ENCODE peak calls at places on chromosomes 1 and 21, in eight cellular contexts. One of them, this sample, is unnamed.

GRCh38 chr1:202834771-202835547 is 24.2 kb downstream of the PCAT6 start:
- DNase-seq in ovary: no peak
- DNase-seq in left ventricle myocardium inferior: no peak
- DNase-seq in Caco-2: no peak
- DNase-seq in astrocyte of the spinal cord: no peak
- DNase-seq in heart left ventricle: no peak
- DNase-seq in WERI-Rb-1: peak
- DNase-seq in fibroblast of pulmonary artery: no peak
- DNase-seq in this sample: no peak

GRCh38 chr1:151942882-151943281 is 33.6 kb upstream of the THEM4 start:
- DNase-seq in astrocyte of the spinal cord: no peak
- DNase-seq in Caco-2: no peak
- DNase-seq in heart left ventricle: peak
- DNase-seq in ovary: no peak
- DNase-seq in WERI-Rb-1: no peak
- DNase-seq in fibroblast of pulmonary artery: peak
- DNase-seq in left ventricle myocardium inferior: no peak
- DNase-seq in this sample: peak

GRCh38 chr1:40258445-40258769 is 371 bp downstream of the ZMPSTE24 start:
- DNase-seq in heart left ventricle: no peak
- DNase-seq in left ventricle myocardium inferior: no peak
- DNase-seq in Caco-2: no peak
- DNase-seq in astrocyte of the spinal cord: peak
- DNase-seq in WERI-Rb-1: no peak
- DNase-seq in ovary: no peak
- DNase-seq in fibroblast of pulmonary artery: peak
- DNase-seq in this sample: peak

GRCh38 chr1:1173793-1174415 is at the start of gene TTLL10:
- DNase-seq in fibroblast of pulmonary artery: no peak
- DNase-seq in astrocyte of the spinal cord: no peak
- DNase-seq in Caco-2: no peak
- DNase-seq in ovary: no peak
- DNase-seq in left ventricle myocardium inferior: peak
- DNase-seq in heart left ventricle: peak
- DNase-seq in WERI-Rb-1: no peak
- DNase-seq in this sample: no peak

GRCh38 chr21:22235866-22236590 is 1237.8 kb downstream of the NCAM2 start:
- DNase-seq in Caco-2: no peak
- DNase-seq in WERI-Rb-1: no peak
- DNase-seq in fibroblast of pulmonary artery: no peak
- DNase-seq in heart left ventricle: no peak
- DNase-seq in ovary: no peak
- DNase-seq in left ventricle myocardium inferior: no peak
- DNase-seq in astrocyte of the spinal cord: no peak
- DNase-seq in this sample: no peak

GRCh38 chr1:234683856-234684632 is 74.1 kb upstream of the IRF2BP2 start:
- DNase-seq in ovary: peak
- DNase-seq in Caco-2: peak
- DNase-seq in left ventricle myocardium inferior: peak
- DNase-seq in fibroblast of pulmonary artery: peak
- DNase-seq in astrocyte of the spinal cord: peak
- DNase-seq in WERI-Rb-1: no peak
- DNase-seq in heart left ventricle: peak
- DNase-seq in this sample: peak

GRCh38 chr1:89149229-89149628 is 23.3 kb upstream of the GBP2 start:
- DNase-seq in ovary: peak
- DNase-seq in WERI-Rb-1: peak
- DNase-seq in heart left ventricle: no peak
- DNase-seq in astrocyte of the spinal cord: peak
- DNase-seq in fibroblast of pulmonary artery: peak
- DNase-seq in Caco-2: peak
- DNase-seq in left ventricle myocardium inferior: peak
- DNase-seq in this sample: peak

GRCh38 chr1:201925961-201926585 is 20.3 kb downstream of the LMOD1 start:
- DNase-seq in WERI-Rb-1: peak
- DNase-seq in left ventricle myocardium inferior: no peak
- DNase-seq in fibroblast of pulmonary artery: no peak
- DNase-seq in ovary: no peak
- DNase-seq in Caco-2: no peak
- DNase-seq in heart left ventricle: no peak
- DNase-seq in astrocyte of the spinal cord: peak
- DNase-seq in this sample: peak

GRCh38 chr1:230972855-230973271 is 5.8 kb downstream of the TTC13 start:
- DNase-seq in left ventricle myocardium inferior: no peak
- DNase-seq in heart left ventricle: no peak
- DNase-seq in fibroblast of pulmonary artery: no peak
- DNase-seq in astrocyte of the spinal cord: peak
- DNase-seq in WERI-Rb-1: no peak
- DNase-seq in Caco-2: peak
- DNase-seq in ovary: no peak
- DNase-seq in this sample: no peak

GRCh38 chr1:24705260-24706073 is 39.8 kb upstream of the CLIC4 start:
- DNase-seq in left ventricle myocardium inferior: peak
- DNase-seq in ovary: peak
- DNase-seq in WERI-Rb-1: peak
- DNase-seq in heart left ventricle: peak
- DNase-seq in fibroblast of pulmonary artery: peak
- DNase-seq in Caco-2: peak
- DNase-seq in astrocyte of the spinal cord: peak
- DNase-seq in this sample: peak

GRCh38 chr1:3468236-3469103 is 14.0 kb downstream of the ARHGEF16 start:
- DNase-seq in fibroblast of pulmonary artery: no peak
- DNase-seq in left ventricle myocardium inferior: peak
- DNase-seq in heart left ventricle: peak
- DNase-seq in astrocyte of the spinal cord: no peak
- DNase-seq in Caco-2: no peak
- DNase-seq in ovary: peak
- DNase-seq in WERI-Rb-1: no peak
- DNase-seq in this sample: no peak

GRCh38 chr1:178612261-178612660 is 99.4 kb downstream of the TEX35 start:
- DNase-seq in left ventricle myocardium inferior: no peak
- DNase-seq in astrocyte of the spinal cord: peak
- DNase-seq in WERI-Rb-1: no peak
- DNase-seq in Caco-2: no peak
- DNase-seq in heart left ventricle: no peak
- DNase-seq in ovary: no peak
- DNase-seq in fibroblast of pulmonary artery: peak
- DNase-seq in this sample: peak

GRCh38 chr1:83996621-83997020 is 2.3 kb downstream of the TTLL7 start:
- DNase-seq in left ventricle myocardium inferior: no peak
- DNase-seq in WERI-Rb-1: no peak
- DNase-seq in fibroblast of pulmonary artery: peak
- DNase-seq in ovary: no peak
- DNase-seq in astrocyte of the spinal cord: peak
- DNase-seq in Caco-2: no peak
- DNase-seq in heart left ventricle: no peak
- DNase-seq in this sample: peak

GRCh38 chr1:36125129-36125991 is at the start of gene COL8A2:
- DNase-seq in fibroblast of pulmonary artery: no peak
- DNase-seq in astrocyte of the spinal cord: no peak
- DNase-seq in heart left ventricle: peak
- DNase-seq in Caco-2: no peak
- DNase-seq in left ventricle myocardium inferior: peak
- DNase-seq in WERI-Rb-1: no peak
- DNase-seq in ovary: peak
- DNase-seq in this sample: no peak

GRCh38 chr1:58809327-58810040 is 25.6 kb upstream of the JUN start:
- DNase-seq in heart left ventricle: no peak
- DNase-seq in WERI-Rb-1: no peak
- DNase-seq in fibroblast of pulmonary artery: peak
- DNase-seq in ovary: no peak
- DNase-seq in Caco-2: peak
- DNase-seq in left ventricle myocardium inferior: no peak
- DNase-seq in astrocyte of the spinal cord: peak
- DNase-seq in this sample: peak

GRCh38 chr1:222068101-222068500 is 326.2 kb upstream of the DUSP10 start:
- DNase-seq in ovary: no peak
- DNase-seq in heart left ventricle: no peak
- DNase-seq in WERI-Rb-1: no peak
- DNase-seq in left ventricle myocardium inferior: no peak
- DNase-seq in Caco-2: no peak
- DNase-seq in fibroblast of pulmonary artery: no peak
- DNase-seq in astrocyte of the spinal cord: no peak
- DNase-seq in this sample: no peak

GRCh38 chr1:8586438-8586837 is 231.0 kb downstream of the RERE start:
- DNase-seq in ovary: no peak
- DNase-seq in astrocyte of the spinal cord: no peak
- DNase-seq in heart left ventricle: no peak
- DNase-seq in WERI-Rb-1: no peak
- DNase-seq in left ventricle myocardium inferior: no peak
- DNase-seq in fibroblast of pulmonary artery: no peak
- DNase-seq in Caco-2: no peak
- DNase-seq in this sample: peak

GRCh38 chr1:23559985-23560755 is 869 bp upstream of the ID3 start:
- DNase-seq in fibroblast of pulmonary artery: peak
- DNase-seq in left ventricle myocardium inferior: no peak
- DNase-seq in astrocyte of the spinal cord: no peak
- DNase-seq in heart left ventricle: no peak
- DNase-seq in Caco-2: no peak
- DNase-seq in WERI-Rb-1: no peak
- DNase-seq in ovary: no peak
- DNase-seq in this sample: peak

GRCh38 chr1:38558055-38558454 is 301.5 kb downstream of the RRAGC start:
- DNase-seq in left ventricle myocardium inferior: no peak
- DNase-seq in astrocyte of the spinal cord: no peak
- DNase-seq in WERI-Rb-1: no peak
- DNase-seq in fibroblast of pulmonary artery: no peak
- DNase-seq in heart left ventricle: no peak
- DNase-seq in Caco-2: no peak
- DNase-seq in ovary: no peak
- DNase-seq in this sample: no peak

GRCh38 chr1:56758135-56758534 is 61.1 kb downstream of the FYB2 start:
- DNase-seq in astrocyte of the spinal cord: no peak
- DNase-seq in ovary: no peak
- DNase-seq in left ventricle myocardium inferior: peak
- DNase-seq in heart left ventricle: peak
- DNase-seq in fibroblast of pulmonary artery: no peak
- DNase-seq in Caco-2: peak
- DNase-seq in WERI-Rb-1: peak
- DNase-seq in this sample: no peak

GRCh38 chr1:36223996-36224536 is at the start of gene THRAP3:
- DNase-seq in Caco-2: peak
- DNase-seq in fibroblast of pulmonary artery: peak
- DNase-seq in astrocyte of the spinal cord: peak
- DNase-seq in ovary: peak
- DNase-seq in heart left ventricle: peak
- DNase-seq in WERI-Rb-1: peak
- DNase-seq in left ventricle myocardium inferior: peak
- DNase-seq in this sample: peak

GRCh38 chr1:167105150-167105840 is 11.4 kb downstream of the STYXL2 start:
- DNase-seq in ovary: no peak
- DNase-seq in fibroblast of pulmonary artery: no peak
- DNase-seq in WERI-Rb-1: no peak
- DNase-seq in Caco-2: peak
- DNase-seq in astrocyte of the spinal cord: peak
- DNase-seq in left ventricle myocardium inferior: no peak
- DNase-seq in heart left ventricle: no peak
- DNase-seq in this sample: no peak

GRCh38 chr1:165696625-165697100 is 1.7 kb downstream of the ALDH9A1 start:
- DNase-seq in Caco-2: no peak
- DNase-seq in left ventricle myocardium inferior: no peak
- DNase-seq in ovary: no peak
- DNase-seq in astrocyte of the spinal cord: peak
- DNase-seq in fibroblast of pulmonary artery: peak
- DNase-seq in WERI-Rb-1: no peak
- DNase-seq in heart left ventricle: no peak
- DNase-seq in this sample: peak
- H3K4me3 ChIP-seq in Caco-2: no peak
- H3K4me3 ChIP-seq in left ventricle myocardium inferior: peak
- H3K4me3 ChIP-seq in ovary: no peak
- H3K4me3 ChIP-seq in astrocyte of the spinal cord: peak
- H3K4me3 ChIP-seq in fibroblast of pulmonary artery: peak
- H3K4me3 ChIP-seq in WERI-Rb-1: peak
- H3K4me3 ChIP-seq in heart left ventricle: no peak
- H3K4me3 ChIP-seq in this sample: peak

GRCh38 chr1:43704838-43705237 is 2.5 kb upstream of the ST3GAL3 start:
- DNase-seq in Caco-2: no peak
- DNase-seq in ovary: peak
- DNase-seq in fibroblast of pulmonary artery: peak
- DNase-seq in WERI-Rb-1: no peak
- DNase-seq in astrocyte of the spinal cord: peak
- DNase-seq in heart left ventricle: no peak
- DNase-seq in left ventricle myocardium inferior: no peak
- DNase-seq in this sample: no peak
- TF ChIP-seq CTCF in Caco-2: no peak
- TF ChIP-seq CTCF in ovary: no peak
- TF ChIP-seq CTCF in fibroblast of pulmonary artery: peak
- TF ChIP-seq CTCF in WERI-Rb-1: peak
- TF ChIP-seq CTCF in astrocyte of the spinal cord: peak
- TF ChIP-seq CTCF in heart left ventricle: no peak
- TF ChIP-seq CTCF in left ventricle myocardium inferior: no peak
- TF ChIP-seq CTCF in this sample: no peak

GRCh38 chr1:11981378-11982009 is 1.2 kb downstream of the MFN2 start:
- DNase-seq in fibroblast of pulmonary artery: no peak
- DNase-seq in ovary: no peak
- DNase-seq in left ventricle myocardium inferior: no peak
- DNase-seq in Caco-2: no peak
- DNase-seq in heart left ventricle: no peak
- DNase-seq in WERI-Rb-1: no peak
- DNase-seq in astrocyte of the spinal cord: no peak
- DNase-seq in this sample: no peak
- H3K4me3 ChIP-seq in fibroblast of pulmonary artery: peak
- H3K4me3 ChIP-seq in ovary: no peak
- H3K4me3 ChIP-seq in left ventricle myocardium inferior: peak
- H3K4me3 ChIP-seq in Caco-2: peak
- H3K4me3 ChIP-seq in heart left ventricle: peak
- H3K4me3 ChIP-seq in WERI-Rb-1: peak
- H3K4me3 ChIP-seq in astrocyte of the spinal cord: no peak
- H3K4me3 ChIP-seq in this sample: peak

GRCh38 chr1:30684881-30685795 is 38.2 kb downstream of the MATN1 start:
- DNase-seq in fibroblast of pulmonary artery: no peak
- DNase-seq in astrocyte of the spinal cord: no peak
- DNase-seq in ovary: peak
- DNase-seq in left ventricle myocardium inferior: peak
- DNase-seq in Caco-2: peak
- DNase-seq in heart left ventricle: peak
- DNase-seq in WERI-Rb-1: peak
- DNase-seq in this sample: no peak
- TF ChIP-seq CTCF in fibroblast of pulmonary artery: no peak
- TF ChIP-seq CTCF in astrocyte of the spinal cord: no peak
- TF ChIP-seq CTCF in ovary: no peak
- TF ChIP-seq CTCF in left ventricle myocardium inferior: peak
- TF ChIP-seq CTCF in Caco-2: no peak
- TF ChIP-seq CTCF in heart left ventricle: no peak
- TF ChIP-seq CTCF in WERI-Rb-1: peak
- TF ChIP-seq CTCF in this sample: no peak